ENCODE peak calls at places on chromosomes 7 and 10, in eight cellular contexts. G, V, Z, E, C, D, I and Q are unnamed samples.

GRCh38 chr10:19347592-19347991 is 299.0 kb downstream of the MALRD1 start:
- DNase-seq in Z (no peak), I (no peak), V (no peak), G (no peak), E (no peak), C (no peak), D (peak; percentile 2), Q (no peak)

GRCh38 chr10:132448248-132448731 is 51.3 kb downstream of the PWWP2B start:
- DNase-seq in I (peak; percentile 69), V (peak; percentile 81), C (peak; percentile 82), E (no peak), G (peak; percentile 91), Z (peak; percentile 90), D (peak; percentile 86), Q (no peak)

GRCh38 chr7:2164156-2164555 is 68.6 kb downstream of the MAD1L1 start:
- DNase-seq in V (no peak), C (no peak), I (no peak), G (no peak), E (no peak), Z (no peak), D (peak; percentile 40), Q (no peak)

GRCh38 chr10:78559514-78560392 is 509.0 kb upstream of the ZMIZ1 start:
- DNase-seq in Z (no peak), E (no peak), D (no peak), C (no peak), I (no peak), V (no peak), G (no peak), Q (no peak)

GRCh38 chr7:36390199-36391090 is 783 bp downstream of the ANLN start:
- DNase-seq in G (peak; percentile 85), Z (peak; percentile 93), C (peak; percentile 81), D (peak; percentile 90), V (peak; percentile 86), I (peak; percentile 80), E (peak; percentile 87), Q (no peak)

GRCh38 chr7:127186686-127187085 is 66.1 kb downstream of the GRM8 start:
- DNase-seq in C (no peak), G (no peak), V (no peak), E (no peak), D (no peak), I (no peak), Z (no peak), Q (no peak)

GRCh38 chr7:71308105-71308504 is 176.2 kb downstream of the GALNT17 start:
- DNase-seq in C (no peak), D (no peak), G (no peak), V (no peak), I (no peak), E (no peak), Z (no peak), Q (peak; percentile 10)

GRCh38 chr7:73912223-73912622 is 51.3 kb downstream of the TMEM270 start:
- DNase-seq in D (no peak), C (no peak), V (peak; percentile 1), E (no peak), G (no peak), Z (no peak), I (no peak), Q (no peak)

GRCh38 chr7:20330797-20331230 is at the start of gene ITGB8:
- DNase-seq in I (no peak), G (no peak), Z (peak; percentile 46), D (peak; percentile 86), C (no peak), E (no peak), V (peak; percentile 74), Q (no peak)

GRCh38 chr7:2399848-2400587 is 3.4 kb upstream of the CHST12 start:
- DNase-seq in I (peak; percentile 30), D (peak; percentile 72), E (peak; percentile 96), V (peak; percentile 81), Z (peak; percentile 73), G (peak; percentile 75), C (peak; percentile 91), Q (no peak)

GRCh38 chr10:68870545-68871104 is 30.5 kb upstream of the DDX50 start:
- DNase-seq in C (no peak), D (no peak), Z (no peak), G (no peak), E (no peak), I (no peak), V (no peak), Q (no peak)

GRCh38 chr7:122307228-122307619 is 2.7 kb upstream of the FEZF1 start:
- DNase-seq in D (no peak), C (no peak), E (no peak), Z (no peak), G (no peak), I (no peak), V (no peak), Q (no peak)

GRCh38 chr10:74314166-74314565 is 163.1 kb downstream of the ADK start:
- DNase-seq in C (no peak), G (no peak), I (no peak), D (no peak), E (no peak), V (no peak), Z (no peak), Q (no peak)

GRCh38 chr10:485776-486572 is 203.5 kb downstream of the DIP2C start:
- DNase-seq in V (no peak), Z (no peak), D (peak; percentile 70), C (peak; percentile 64), I (no peak), E (no peak), G (no peak), Q (no peak)

GRCh38 chr7:2734761-2735571 is 47.0 kb downstream of the AMZ1 start:
- DNase-seq in C (peak; percentile 65), E (no peak), I (no peak), D (no peak), Z (no peak), G (peak; percentile 41), V (no peak), Q (no peak)

GRCh38 chr10:103803941-103804340 is 51.4 kb downstream of the SH3PXD2A start:
- DNase-seq in E (no peak), Z (peak; percentile 54), I (no peak), G (no peak), C (no peak), D (peak; percentile 48), V (no peak), Q (no peak)

GRCh38 chr10:110512461-110513187 is 14.9 kb downstream of the DUSP5 start:
- DNase-seq in I (no peak), D (no peak), Z (peak; percentile 87), E (peak; percentile 94), V (no peak), G (no peak), C (no peak), Q (no peak)

GRCh38 chr10:3105166-3105565 is 37.8 kb downstream of the PFKP start:
- DNase-seq in I (no peak), C (peak; percentile 45), Z (no peak), E (no peak), D (no peak), V (no peak), G (no peak), Q (no peak)
- H3K27ac ChIP-seq in I (no peak overlapping the region), C (no peak overlapping the region), Z (peak overlapping the region; percentile 63), E (no peak overlapping the region), D (no peak overlapping the region), V (no peak overlapping the region), G (no peak overlapping the region), Q (peak overlapping the region; percentile 70)

GRCh38 chr10:63197304-63198092 is 64.4 kb downstream of the NRBF2 start:
- DNase-seq in D (no peak), V (no peak), C (no peak), Z (no peak), E (peak; percentile 56), I (no peak), G (no peak), Q (no peak)

GRCh38 chr10:63204667-63205391 is 71.7 kb downstream of the NRBF2 start:
- DNase-seq in I (no peak), V (no peak), Z (no peak), C (no peak), E (no peak), D (no peak), G (no peak), Q (no peak)

GRCh38 chr10:63201118-63201517 is 68.0 kb downstream of the NRBF2 start:
- DNase-seq in D (no peak), Z (no peak), C (no peak), E (no peak), I (no peak), V (no peak), G (no peak), Q (no peak)

GRCh38 chr10:63199716-63200115 is 66.6 kb downstream of the NRBF2 start:
- DNase-seq in D (no peak), E (no peak), Z (no peak), C (no peak), I (no peak), G (no peak), V (no peak), Q (no peak)

GRCh38 chr10:63200416-63200815 is 67.3 kb downstream of the NRBF2 start:
- DNase-seq in V (no peak), I (no peak), Z (no peak), G (no peak), D (no peak), E (no peak), C (no peak), Q (no peak)
- H3K27ac ChIP-seq in V (no peak overlapping the region), I (no peak overlapping the region), Z (no peak overlapping the region), G (no peak overlapping the region), D (no peak overlapping the region), E (no peak overlapping the region), C (no peak overlapping the region), Q (no peak overlapping the region)

DNA sequence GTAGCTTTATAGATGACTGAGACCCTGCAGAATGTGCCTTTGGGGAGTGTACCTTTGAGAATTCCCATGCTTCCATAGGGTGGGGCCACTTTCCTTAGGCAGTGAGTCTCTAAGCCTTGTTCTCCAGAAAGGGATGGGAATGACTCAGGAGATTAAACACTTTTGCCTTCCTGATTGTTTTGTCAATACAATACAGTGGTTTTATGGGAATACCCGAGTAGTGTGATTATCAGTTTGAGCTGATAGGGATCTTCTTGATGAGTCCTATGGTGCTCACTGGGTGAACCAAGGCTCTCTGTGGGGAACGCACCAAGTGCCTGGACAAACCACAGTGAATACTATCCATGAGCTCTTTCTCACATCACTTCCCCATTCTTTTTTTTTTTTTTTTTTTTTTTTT is 6.3 kb downstream of the MYOF start:
- DNase-seq in C (no peak), Z (peak; percentile 91), V (no peak), D (no peak), I (peak; percentile 90), E (peak; percentile 63), G (peak; percentile 50), Q (no peak)
- H3K27ac ChIP-seq in C (no peak overlapping the region), Z (peak overlapping the region; percentile 90), V (no peak overlapping the region), D (no peak overlapping the region), I (peak overlapping the region; percentile 100), E (peak overlapping the region; percentile 43), G (peak overlapping the region; percentile 84), Q (no peak overlapping the region)

GRCh38 chr7:81770823-81771222 is 976 bp upstream of the HGF start:
- DNase-seq in Z (no peak), C (no peak), E (no peak), G (no peak), V (no peak), D (no peak), I (no peak), Q (no peak)

GRCh38 chr7:81774496-81774895 is 4.6 kb upstream of the HGF start:
- DNase-seq in D (no peak), C (no peak), Z (no peak), I (peak; percentile 55), V (no peak), G (no peak), E (no peak), Q (no peak)

GRCh38 chr7:81769891-81770818 is at the start of gene HGF:
- DNase-seq in E (peak; percentile 62), C (peak; percentile 88), G (peak; percentile 18), Z (no peak), I (no peak), D (peak; percentile 36), V (peak; percentile 53), Q (no peak)

GRCh38 chr7:81767883-81768282 is 2.0 kb downstream of the HGF start:
- DNase-seq in V (no peak), G (no peak), D (no peak), Z (no peak), C (peak; percentile 41), I (no peak), E (no peak), Q (no peak)

GRCh38 chr7:81768951-81769778 is 682 bp downstream of the HGF start:
- DNase-seq in G (no peak), I (no peak), V (no peak), E (no peak), Z (no peak), C (no peak), D (no peak), Q (no peak)
- H3K27ac ChIP-seq in G (peak overlapping the region; percentile 69), I (no peak overlapping the region), V (no peak overlapping the region), E (no peak overlapping the region), Z (no peak overlapping the region), C (no peak overlapping the region), D (peak overlapping the region; percentile 75), Q (no peak overlapping the region)